ENCODE peak calls at places on chromosomes 6 and 20, in seven cellular contexts. B is cardiac fibroblast, H is AG09309, I is esophagus squamous epithelium, G is fibroblast of lung, D is upper lobe of right lung, R is psoas muscle. O is an unnamed sample.

GRCh38 chr20:47809561-47809960 is 24.3 kb upstream of the SULF2 start:
- DNase-seq in B (no peak), H (no peak), I (no peak), G (peak), D (no peak), R (no peak), O (no peak)

GRCh38 chr6:67285770-67286495 is 1349.1 kb upstream of the ADGRB3 start:
- DNase-seq in B (peak), H (no peak), I (no peak), G (peak), D (no peak), R (no peak), O (no peak)

GRCh38 chr6:127124196-127124595 is 5.7 kb downstream of the RSPO3 start:
- DNase-seq in B (no peak), H (no peak), I (no peak), G (no peak), D (no peak), R (no peak), O (no peak)

GRCh38 chr20:35226775-35227681 is 538 bp downstream of the MMP24 start:
- DNase-seq in B (peak), H (no peak), I (no peak), G (peak), D (peak), R (peak), O (no peak)

GRCh38 chr20:31836853-31837608 is 8.4 kb downstream of the FOXS1 start:
- DNase-seq in B (peak), H (no peak), I (no peak), G (peak), D (no peak), R (no peak), O (no peak)

GRCh38 chr6:692356-692851 is 535 bp downstream of the EXOC2 start:
- DNase-seq in B (peak), H (no peak), I (no peak), G (peak), D (peak), R (peak), O (peak)

GRCh38 chr6:101013612-101014195 is 132.6 kb upstream of the ASCC3 start:
- DNase-seq in B (no peak), H (no peak), I (no peak), G (no peak), D (no peak), R (no peak), O (no peak)

GRCh38 chr20:23766531-23766930 is 15.8 kb upstream of the CST1 start:
- DNase-seq in B (no peak), H (no peak), I (no peak), G (no peak), D (no peak), R (no peak), O (no peak)

GRCh38 chr6:1023229-1023628 is 288.7 kb upstream of the FOXQ1 start:
- DNase-seq in B (no peak), H (no peak), I (no peak), G (no peak), D (no peak), R (no peak), O (no peak)

GRCh38 chr20:40868568-40869223 is 159.9 kb upstream of the TOP1 start:
- DNase-seq in B (peak), H (peak), I (no peak), G (peak), D (no peak), R (peak), O (no peak)

GRCh38 chr6:44226368-44227137 is 3.2 kb downstream of the SLC29A1 start:
- DNase-seq in B (no peak), H (no peak), I (no peak), G (no peak), D (no peak), R (no peak), O (no peak)

GRCh38 chr20:13180986-13181889 is 39.8 kb upstream of the ISM1 start:
- DNase-seq in B (no peak), H (no peak), I (no peak), G (no peak), D (no peak), R (no peak), O (no peak)

GRCh38 chr6:15087234-15087633 is 158.6 kb upstream of the JARID2 start:
- DNase-seq in B (no peak), H (no peak), I (no peak), G (no peak), D (no peak), R (no peak), O (no peak)

GRCh38 chr20:54497931-54498718 is 22.7 kb downstream of the DOK5 start:
- DNase-seq in B (no peak), H (no peak), I (no peak), G (no peak), D (no peak), R (no peak), O (no peak)

GRCh38 chr20:10919549-10920140 is 245.8 kb upstream of the JAG1 start:
- DNase-seq in B (peak), H (no peak), I (no peak), G (peak), D (no peak), R (peak), O (no peak)

GRCh38 chr6:26199773-26200728 is 112.8 kb downstream of the HFE start:
- DNase-seq in B (peak), H (no peak), I (no peak), G (peak), D (peak), R (no peak), O (no peak)

GRCh38 chr20:10795286-10796026 is 121.7 kb upstream of the JAG1 start:
- DNase-seq in B (no peak), H (no peak), I (no peak), G (no peak), D (no peak), R (no peak), O (no peak)

GRCh38 chr6:170096191-170096802 is 194.6 kb downstream of the DLL1 start:
- DNase-seq in B (no peak), H (no peak), I (no peak), G (no peak), D (peak), R (no peak), O (no peak)

GRCh38 chr6:28353356-28353755 is 3.6 kb downstream of the ZKSCAN3 start:
- DNase-seq in B (no peak), H (no peak), I (no peak), G (no peak), D (no peak), R (no peak), O (no peak)
- H3K4me3 ChIP-seq in B (no peak), H (no peak), I (peak), G (no peak), D (peak), R (peak), O (no peak)

DNA sequence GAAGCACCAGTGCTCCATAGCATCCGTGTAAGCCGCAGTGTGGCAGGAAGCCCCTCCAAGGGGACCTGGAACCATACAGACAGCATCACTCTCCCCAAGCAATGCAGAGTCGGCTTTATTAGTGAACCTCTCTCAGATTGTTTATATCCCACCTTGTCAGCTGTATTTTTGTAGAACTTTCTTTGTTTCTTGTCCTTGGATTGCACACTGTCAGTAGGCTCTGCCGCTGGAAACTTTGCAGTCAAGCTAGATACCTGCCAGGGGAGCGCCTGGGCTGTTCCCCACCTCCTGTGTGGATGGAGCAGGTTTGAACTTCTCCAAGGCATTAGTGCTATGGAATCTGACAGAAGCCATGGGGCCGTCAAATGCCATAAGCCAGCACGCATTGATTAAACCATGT is 18.6 kb upstream of the CLDN20 start:
- DNase-seq in B (no peak), H (no peak), I (no peak), G (no peak), D (no peak), R (no peak), O (no peak)
- TF ChIP-seq CTCF in B (no peak), H (no peak), I (no peak), G (no peak), D (no peak), R (no peak), O (no peak)

GRCh38 chr20:4999788-5000187 is 1.5 kb downstream of the SLC23A2 start:
- DNase-seq in B (no peak), H (no peak), I (no peak), G (no peak), D (no peak), R (no peak), O (no peak)
- H3K4me3 ChIP-seq in B (no peak), H (peak), I (peak), G (peak), D (peak), R (peak), O (no peak)

GRCh38 chr20:8400461-8400860 is 268.4 kb downstream of the PLCB1 start:
- DNase-seq in B (no peak), H (no peak), I (no peak), G (no peak), D (no peak), R (no peak), O (no peak)

GRCh38 chr20:8399963-8400362 is 267.9 kb downstream of the PLCB1 start:
- DNase-seq in B (no peak), H (no peak), I (no peak), G (no peak), D (no peak), R (no peak), O (no peak)

GRCh38 chr20:8394308-8394945 is 262.4 kb downstream of the PLCB1 start:
- DNase-seq in B (peak), H (no peak), I (no peak), G (peak), D (no peak), R (no peak), O (no peak)

GRCh38 chr20:8401491-8401890 is 269.4 kb downstream of the PLCB1 start:
- DNase-seq in B (peak), H (no peak), I (no peak), G (no peak), D (no peak), R (no peak), O (no peak)

GRCh38 chr20:8398289-8399051 is 266.4 kb downstream of the PLCB1 start:
- DNase-seq in B (no peak), H (no peak), I (no peak), G (no peak), D (no peak), R (no peak), O (no peak)
- TF ChIP-seq CTCF in B (peak), H (no peak), I (no peak), G (no peak), D (no peak), R (no peak), O (no peak)

GRCh38 chr6:2988076-2988425 is 11.6 kb upstream of the NQO2 start:
- DNase-seq in B (no peak), H (no peak), I (no peak), G (no peak), D (no peak), R (no peak), O (no peak)
- H3K4me3 ChIP-seq in B (peak), H (peak), I (peak), G (peak), D (peak), R (peak), O (peak)